ENCODE peak calls at places on chromosome 20, in four cellular contexts. S is H1, N is GM12891, Z is HepG2. R is an unnamed sample.

GRCh38 chr20:25685276-25686080 is 11.2 kb downstream of the ZNF337 start:
- DNase-seq in S (no peak), N (no peak), Z (no peak), R (no peak)

GRCh38 chr20:57662313-57663240 is 42.4 kb upstream of the ZBP1 start:
- DNase-seq in S (no peak), N (peak; percentile 5), Z (no peak), R (peak; percentile 21)

GRCh38 chr20:8049321-8049720 is 29.8 kb upstream of the TMX4 start:
- DNase-seq in S (no peak), N (no peak), Z (no peak), R (no peak)

GRCh38 chr20:949717-950116 is 33.6 kb upstream of the ANGPT4 start:
- DNase-seq in S (no peak), N (no peak), Z (no peak), R (no peak)

GRCh38 chr20:8749986-8750385 is 318.9 kb upstream of the PLCB4 start:
- DNase-seq in S (no peak), N (no peak), Z (no peak), R (no peak)

GRCh38 chr20:59032023-59032712 is at the start of gene ATP5F1E:
- DNase-seq in S (peak; percentile 50), N (peak; percentile 86), Z (peak; percentile 95), R (peak; percentile 87)

GRCh38 chr20:43003318-43003928 is 186.3 kb downstream of the PTPRT start:
- DNase-seq in S (no peak), N (no peak), Z (no peak), R (no peak)

GRCh38 chr20:21019831-21020655 is 86.1 kb downstream of the LINC00237 start:
- DNase-seq in S (no peak), N (no peak), Z (peak; percentile 82), R (no peak)

GRCh38 chr20:39025883-39026282 is 63.7 kb downstream of the DHX35 start:
- DNase-seq in S (no peak), N (no peak), Z (no peak), R (no peak)

GRCh38 chr20:57811373-57812020 is 101.7 kb upstream of the PMEPA1 start:
- DNase-seq in S (no peak), N (no peak), Z (no peak), R (no peak)

GRCh38 chr20:20611165-20611564 is 101.3 kb downstream of the RALGAPA2 start:
- DNase-seq in S (no peak), N (no peak), Z (peak; percentile 20), R (no peak)

GRCh38 chr20:7744411-7744810 is 195.8 kb downstream of the HAO1 start:
- DNase-seq in S (no peak), N (no peak), Z (no peak), R (no peak)

GRCh38 chr20:53940883-53941546 is 129.4 kb downstream of the BCAS1 start:
- DNase-seq in S (no peak), N (no peak), Z (no peak), R (no peak)

GRCh38 chr20:57474816-57475215 is 50.1 kb downstream of the CTCFL start:
- DNase-seq in S (no peak), N (no peak), Z (no peak), R (no peak)

GRCh38 chr20:56875052-56875663 is 246.1 kb downstream of the TFAP2C start:
- DNase-seq in S (no peak), N (no peak), Z (no peak), R (no peak)

GRCh38 chr20:3255728-3256127 is 16.7 kb upstream of the SLC4A11 start:
- DNase-seq in S (no peak), N (no peak), Z (no peak), R (no peak)

GRCh38 chr20:25040438-25040831 is 17.5 kb downstream of the ACSS1 start:
- DNase-seq in S (no peak), N (no peak), Z (no peak), R (no peak)

GRCh38 chr20:21808863-21809664 is 103.6 kb downstream of the PAX1 start:
- DNase-seq in S (peak; percentile 27), N (peak; percentile 56), Z (peak; percentile 31), R (peak; percentile 66)

GRCh38 chr20:58310291-58310782 is 822 bp downstream of the RAB22A start:
- DNase-seq in S (no peak), N (no peak), Z (peak; percentile 57), R (no peak)

GRCh38 chr20:37541326-37541725 is 13.7 kb upstream of the BLCAP start:
- DNase-seq in S (no peak), N (no peak), Z (no peak), R (no peak)

GRCh38 chr20:61779176-61779965 is 286.3 kb downstream of the TAF4 start:
- DNase-seq in S (no peak), N (no peak), Z (no peak), R (no peak)

GRCh38 chr20:61778485-61778863 is 287.2 kb downstream of the TAF4 start:
- DNase-seq in S (no peak), N (no peak), Z (no peak), R (no peak)

GRCh38 chr20:61777773-61778484 is 287.8 kb downstream of the TAF4 start:
- DNase-seq in S (no peak), N (no peak), Z (no peak), R (no peak)

GRCh38 chr20:61776491-61776890 is 289.2 kb downstream of the TAF4 start:
- DNase-seq in S (no peak), N (no peak), Z (no peak), R (no peak)

GRCh38 chr20:61780066-61780465 is 285.6 kb downstream of the TAF4 start:
- DNase-seq in S (no peak), N (no peak), Z (no peak), R (no peak)
- TF ChIP-seq TAF1 in S (no peak), N (no peak), Z (no peak), R (no peak)

DNA sequence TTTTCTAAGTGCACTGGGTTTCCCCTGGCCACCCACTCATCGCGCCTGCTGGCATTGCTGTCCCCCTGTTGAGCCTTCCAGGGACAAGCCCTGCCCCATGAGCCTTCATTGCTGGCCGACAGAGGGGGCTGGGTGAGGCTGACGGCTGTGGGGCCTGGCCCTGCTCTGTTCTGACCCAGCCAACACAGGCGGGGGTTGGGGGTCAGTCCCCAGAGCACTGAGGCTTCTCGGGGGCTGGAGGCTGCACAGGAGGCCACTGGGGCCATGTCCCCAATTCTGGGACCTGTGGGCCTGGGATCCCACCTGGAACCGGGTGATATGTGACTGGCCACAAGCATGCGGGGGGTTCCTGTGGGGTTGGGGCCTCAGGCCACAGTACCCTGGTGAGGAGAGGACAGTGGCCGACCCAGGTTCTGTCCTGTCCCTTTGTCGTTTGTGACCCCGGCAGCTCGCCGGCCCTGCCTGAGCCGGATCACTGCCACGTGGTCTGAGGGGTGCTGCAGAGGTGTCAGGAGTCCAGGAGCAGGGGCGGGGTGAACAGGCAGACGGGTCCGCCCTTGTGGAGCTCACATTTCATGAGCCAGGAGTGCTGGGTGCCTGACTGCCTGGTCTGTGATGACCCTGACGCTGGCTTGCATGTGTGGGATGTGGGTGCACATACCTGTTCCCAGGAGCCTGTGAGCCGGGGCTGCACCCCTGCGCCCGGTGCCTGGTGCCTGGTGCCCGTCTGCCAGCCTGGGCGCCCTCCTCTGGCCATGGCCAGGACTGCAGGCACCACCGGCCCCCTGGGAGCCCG is 2.1 kb upstream of the COL20A1 start:
- DNase-seq in S (peak; percentile 33), N (peak; percentile 92), Z (peak; percentile 41), R (peak; percentile 95)
- TF ChIP-seq POLR2AphosphoS5 in S (no peak), N (no peak), Z (peak; percentile 24), R (no peak)

DNA sequence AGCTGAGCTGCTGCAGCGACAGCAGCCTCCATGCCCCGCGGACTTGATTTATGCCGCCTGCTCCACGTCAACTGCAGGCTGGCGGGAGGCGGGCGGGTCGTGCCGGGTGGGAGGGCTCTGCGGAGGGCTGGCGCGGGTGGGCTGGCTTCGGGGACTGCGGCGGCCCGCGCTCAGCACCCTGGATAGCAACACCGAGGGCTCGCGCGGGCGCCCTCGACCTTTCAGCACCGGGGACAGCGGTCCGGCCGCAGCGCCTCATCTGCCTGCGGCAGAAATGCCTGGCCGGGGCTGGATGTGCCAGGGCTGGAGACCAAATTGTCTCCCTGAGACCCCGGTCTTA is 792 bp downstream of the SNAP25 start:
- DNase-seq in S (no peak), N (peak; percentile 48), Z (no peak), R (peak; percentile 40)
- TF ChIP-seq POLR2A in S (no peak), N (no peak), Z (no peak), R (no peak)

DNA sequence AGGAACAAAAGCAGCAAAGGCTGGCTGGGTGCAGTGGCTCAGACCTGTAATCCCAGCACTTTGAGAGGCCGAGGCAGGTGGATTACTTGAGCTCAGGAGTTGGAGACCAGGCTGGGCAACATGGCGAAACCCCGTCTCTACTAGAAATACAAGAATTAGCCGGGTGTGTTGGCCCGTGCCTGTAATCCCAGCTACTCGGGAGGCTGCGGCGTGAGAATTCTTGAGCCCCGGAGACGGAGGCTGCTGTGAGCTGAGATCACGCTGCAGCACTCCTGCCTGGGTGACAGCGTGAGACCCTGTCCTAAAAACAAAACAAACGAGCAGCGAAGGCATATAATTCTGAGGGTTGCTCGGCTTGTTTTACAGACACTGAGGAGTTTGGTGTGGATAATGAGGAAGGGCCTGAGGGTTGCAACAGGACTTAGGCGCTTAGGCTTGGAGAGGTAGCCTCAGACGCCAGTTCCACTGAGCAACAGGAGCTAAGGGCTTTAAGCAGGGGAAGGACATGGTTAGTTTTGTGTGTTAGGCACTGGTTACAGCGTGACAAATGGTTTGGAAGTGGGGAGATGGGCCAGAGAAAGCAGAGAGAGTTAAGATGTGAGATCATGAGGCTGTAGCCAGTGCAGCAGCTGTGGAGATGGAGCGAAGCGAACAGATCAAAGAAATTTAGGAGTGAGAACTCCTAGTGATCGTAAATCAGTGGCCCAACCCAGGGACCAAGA is 1.2 kb downstream of the MYH7B start:
- DNase-seq in S (no peak), N (no peak), Z (no peak), R (no peak)
- TF ChIP-seq TAF1 in S (no peak), N (no peak), Z (no peak), R (no peak)

DNA sequence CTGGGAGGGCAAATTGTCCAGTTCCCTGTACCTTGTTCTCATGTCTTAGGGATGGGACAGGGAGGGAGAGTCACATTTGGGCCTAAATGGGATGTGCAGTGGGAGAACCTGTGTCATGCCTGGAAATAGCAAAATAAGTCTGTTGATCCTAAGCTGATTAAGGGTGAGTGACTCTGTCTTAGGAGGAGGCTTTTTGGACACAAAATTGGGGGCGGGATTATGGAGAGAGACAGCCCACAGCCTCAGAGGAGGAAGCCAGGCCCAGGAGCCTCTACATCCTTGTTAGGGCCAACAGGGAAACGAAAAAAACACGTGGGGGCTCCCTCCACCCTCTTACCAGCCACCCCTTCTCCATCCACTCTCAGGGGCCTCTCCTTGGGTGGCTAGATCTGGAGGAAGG is 2.2 kb downstream of the KCNB1 start:
- DNase-seq in S (no peak), N (no peak), Z (no peak), R (no peak)
- TF ChIP-seq POLR2AphosphoS5 in S (no peak), N (no peak), Z (no peak), R (no peak)